ENCODE peak calls at places on chromosomes 3 and 15, in five cellular contexts. W, R, E, J and Q are unnamed samples.
A peak's percentile ranks its signal among the peaks of the same experiment; 100 is the strongest.

GRCh38 chr3:17052348-17052747 is 167.6 kb downstream of the PLCL2 start:
- DNase-seq in E (no peak), W (no peak), R (no peak), J (no peak), Q (no peak)

GRCh38 chr15:40693904-40694705 is 869 bp upstream of the RAD51 start:
- DNase-seq in E (no peak), W (no peak), J (no peak), R (no peak), Q (no peak)

GRCh38 chr3:53938645-53939044 is 47.0 kb upstream of the SELENOK start:
- DNase-seq in R (peak; percentile 74), J (no peak), W (peak; percentile 39), E (peak; percentile 69), Q (peak; percentile 44)

GRCh38 chr3:72604287-72604686 is 244.0 kb downstream of the SHQ1 start:
- DNase-seq in J (no peak), E (no peak), W (no peak), R (no peak), Q (no peak)

GRCh38 chr3:154758109-154758868 is 321.8 kb upstream of the MME start:
- DNase-seq in W (no peak), J (peak; percentile 8), E (no peak), R (peak; percentile 49), Q (no peak)

GRCh38 chr3:174089592-174089991 is 692.0 kb downstream of the NLGN1 start:
- DNase-seq in W (no peak), E (no peak), R (no peak), J (no peak), Q (no peak)

GRCh38 chr15:99252326-99252725 is 1.0 kb downstream of the LRRC28 start:
- DNase-seq in W (no peak), R (no peak), E (no peak), J (no peak), Q (no peak)

GRCh38 chr3:193870376-193871092 is 265.4 kb upstream of the HES1 start:
- DNase-seq in E (no peak), J (peak; percentile 31), W (no peak), R (peak; percentile 97), Q (peak; percentile 58)

GRCh38 chr3:127688416-127689265 is 15.9 kb downstream of the ABTB1 start:
- DNase-seq in R (no peak), J (no peak), W (no peak), E (no peak), Q (peak; percentile 22)

GRCh38 chr3:136932518-136932917 is 25.3 kb upstream of the IL20RB start:
- DNase-seq in J (no peak), R (peak; percentile 37), E (no peak), W (no peak), Q (no peak)

GRCh38 chr3:100254168-100254777 is 6.5 kb upstream of the TBC1D23 start:
- DNase-seq in R (peak; percentile 64), W (peak; percentile 54), J (peak; percentile 83), E (peak; percentile 58), Q (peak; percentile 67)

GRCh38 chr3:100260685-100261480 is at the start of gene TBC1D23:
- DNase-seq in J (peak; percentile 100), W (peak; percentile 96), R (peak; percentile 100), E (peak; percentile 96), Q (peak; percentile 100)

GRCh38 chr3:100260081-100260684 is 609 bp upstream of the TBC1D23 start:
- DNase-seq in W (peak; percentile 17), R (peak; percentile 29), E (no peak), J (peak; percentile 63), Q (peak; percentile 55)

GRCh38 chr3:100256724-100257123 is 4.1 kb upstream of the TBC1D23 start:
- DNase-seq in E (no peak), R (no peak), J (no peak), W (no peak), Q (no peak)

GRCh38 chr3:100257601-100258000 is 3.2 kb upstream of the TBC1D23 start:
- DNase-seq in J (peak; percentile 5), R (no peak), E (no peak), W (no peak), Q (no peak)
- H3K4me2 ChIP-seq in J (no peak overlapping the region), R (no peak overlapping the region), E (no peak overlapping the region), W (no peak overlapping the region), Q (no peak overlapping the region)

GRCh38 chr3:169308654-169309325 is 354.7 kb downstream of the MECOM start:
- DNase-seq in E (no peak), W (no peak), J (no peak), R (no peak), Q (no peak)
- H3K18ac ChIP-seq in E (no peak overlapping the region), W (no peak overlapping the region), J (no peak overlapping the region), R (no peak overlapping the region), Q (no peak overlapping the region)

DNA sequence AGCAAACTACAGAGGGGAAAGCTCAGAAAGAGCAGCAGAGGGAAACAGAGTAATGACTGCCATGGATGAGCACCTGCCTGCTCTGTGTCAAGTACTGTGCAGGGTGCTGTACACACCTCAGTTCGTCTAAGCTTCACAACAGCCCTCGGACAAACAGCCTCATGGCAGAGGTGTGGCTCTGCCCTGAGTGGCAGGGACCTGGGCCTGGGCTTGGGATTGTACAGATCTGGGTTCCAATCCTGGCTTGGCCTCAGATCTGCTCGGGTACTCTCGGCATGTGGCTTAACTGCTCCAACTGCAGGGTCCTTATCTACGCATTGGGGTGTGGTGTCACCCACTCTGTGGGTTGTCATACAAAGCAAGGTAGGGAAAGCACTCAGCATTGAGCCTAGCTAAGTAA is 46.6 kb upstream of the SEC13 start:
- DNase-seq in J (no peak), E (no peak), R (no peak), W (no peak), Q (no peak)
- H3K4me2 ChIP-seq in J (no peak overlapping the region), E (no peak overlapping the region), R (no peak overlapping the region), W (no peak overlapping the region), Q (no peak overlapping the region)

GRCh38 chr3:27680517-27681246 is 41.4 kb downstream of the EOMES start:
- DNase-seq in R (no peak), E (peak; percentile 58), W (peak; percentile 52), J (peak; percentile 90), Q (peak; percentile 69)
- H3K18ac ChIP-seq in R (no peak overlapping the region), E (peak overlapping the region; percentile 49), W (no peak overlapping the region), J (peak overlapping the region; percentile 2), Q (peak overlapping the region; percentile 24)